ENCODE peak calls at places on chromosomes 2 and 18, in six cellular contexts. Q is H9; Z is COR-L47; U is activated T-cell treated with anti-CD3 and anti-CD28 coated beads, Interleukin-2, amount 50 U/mL, for 1 hour; K is occipital lobe; W is ELR. L is an unnamed sample.

GRCh38 chr2:98803747-98804650 is 73.1 kb upstream of the MGAT4A start:
- DNase-seq in Q (no peak), Z (no peak), U (no peak), K (no peak), W (no peak), L (no peak)

GRCh38 chr2:118295592-118296390 is 207.5 kb downstream of the INSIG2 start:
- DNase-seq in Q (no peak), Z (no peak), U (no peak), K (no peak), W (no peak), L (no peak)

GRCh38 chr2:1653137-1653789 is 91.1 kb downstream of the PXDN start:
- DNase-seq in Q (peak), Z (no peak), U (no peak), K (no peak), W (peak), L (no peak)

GRCh38 chr2:72274284-72274869 is 126.7 kb upstream of the CYP26B1 start:
- DNase-seq in Q (no peak), Z (no peak), U (no peak), K (no peak), W (no peak), L (no peak)

GRCh38 chr2:127901339-127902072 is 15.8 kb upstream of the AMMECR1L start:
- DNase-seq in Q (no peak), Z (no peak), U (no peak), K (no peak), W (no peak), L (peak)

GRCh38 chr2:3265981-3266726 is 111.5 kb downstream of the EIPR1 start:
- DNase-seq in Q (peak), Z (no peak), U (no peak), K (peak), W (no peak), L (no peak)

GRCh38 chr2:85178154-85178553 is 45.0 kb downstream of the TCF7L1 start:
- DNase-seq in Q (no peak), Z (no peak), U (no peak), K (no peak), W (no peak), L (no peak)

GRCh38 chr2:161005170-161005569 is 155.1 kb upstream of the TANK start:
- DNase-seq in Q (no peak), Z (no peak), U (no peak), K (no peak), W (peak), L (no peak)

GRCh38 chr2:194176134-194176533 is 1480.9 kb upstream of the SLC39A10 start:
- DNase-seq in Q (no peak), Z (no peak), U (no peak), K (no peak), W (no peak), L (no peak)

GRCh38 chr2:98454500-98455235 is 10.0 kb downstream of the INPP4A start:
- DNase-seq in Q (no peak), Z (no peak), U (no peak), K (no peak), W (peak), L (no peak)

GRCh38 chr18:27184115-27185024 is 738 bp downstream of the CHST9 start:
- DNase-seq in Q (peak), Z (peak), U (no peak), K (no peak), W (no peak), L (peak)

GRCh38 chr2:237920673-237921072 is 46.1 kb upstream of the UBE2F start:
- DNase-seq in Q (no peak), Z (no peak), U (no peak), K (no peak), W (peak), L (no peak)

GRCh38 chr18:64993695-64994094 is 757.1 kb upstream of the CDH7 start:
- DNase-seq in Q (no peak), Z (no peak), U (no peak), K (no peak), W (no peak), L (no peak)

GRCh38 chr2:120787512-120788348 is 52.1 kb downstream of the GLI2 start:
- DNase-seq in Q (no peak), Z (no peak), U (no peak), K (no peak), W (no peak), L (no peak)

GRCh38 chr2:188272121-188272520 is 19.6 kb upstream of the GULP1 start:
- DNase-seq in Q (no peak), Z (no peak), U (no peak), K (no peak), W (peak), L (no peak)

GRCh38 chr2:101752708-101753107 is 55.2 kb downstream of the MAP4K4 start:
- DNase-seq in Q (no peak), Z (no peak), U (no peak), K (peak), W (no peak), L (peak)

GRCh38 chr18:44786257-44786656 is 105.6 kb downstream of the SETBP1 start:
- DNase-seq in Q (no peak), Z (no peak), U (no peak), K (no peak), W (no peak), L (no peak)

GRCh38 chr2:143477724-143478443 is 348.7 kb downstream of the ARHGAP15 start:
- DNase-seq in Q (no peak), Z (no peak), U (no peak), K (no peak), W (no peak), L (no peak)

GRCh38 chr2:224162122-224162521 is 123.0 kb upstream of the SERPINE2 start:
- DNase-seq in Q (no peak), Z (no peak), U (no peak), K (no peak), W (peak), L (no peak)

GRCh38 chr2:43218550-43219382 is 7.6 kb downstream of the ZFP36L2 start:
- DNase-seq in Q (peak), Z (no peak), U (peak), K (no peak), W (peak), L (no peak)

GRCh38 chr2:236687296-236687955 is 117.8 kb downstream of the ACKR3 start:
- DNase-seq in Q (no peak), Z (no peak), U (no peak), K (no peak), W (no peak), L (no peak)

GRCh38 chr2:102235491-102235890 is 48.7 kb downstream of the IL1RL2 start:
- DNase-seq in Q (peak), Z (peak), U (peak), K (no peak), W (peak), L (no peak)

GRCh38 chr2:232854082-232854481 is 16.0 kb upstream of the SNORC start:
- DNase-seq in Q (no peak), Z (no peak), U (no peak), K (no peak), W (peak), L (no peak)

GRCh38 chr18:33711514-33711913 is 133.5 kb downstream of the ASXL3 start:
- DNase-seq in Q (no peak), Z (no peak), U (no peak), K (no peak), W (no peak), L (no peak)

GRCh38 chr2:100653449-100654045 is 90.8 kb downstream of the PDCL3 start:
- DNase-seq in Q (no peak), Z (no peak), U (peak), K (no peak), W (no peak), L (no peak)

GRCh38 chr2:180742809-180743208 is 237.6 kb upstream of the UBE2E3 start:
- DNase-seq in Q (no peak), Z (no peak), U (no peak), K (no peak), W (peak), L (no peak)

GRCh38 chr2:180289627-180290026 is 282.5 kb upstream of the CWC22 start:
- DNase-seq in Q (no peak), Z (no peak), U (no peak), K (no peak), W (no peak), L (no peak)

GRCh38 chr2:241577413-241578122 is 19.0 kb downstream of the BOK start:
- DNase-seq in Q (peak), Z (no peak), U (no peak), K (no peak), W (no peak), L (no peak)

GRCh38 chr2:2061091-2061696 is 269.9 kb downstream of the MYT1L start:
- DNase-seq in Q (no peak), Z (no peak), U (no peak), K (no peak), W (no peak), L (no peak)

GRCh38 chr2:239978381-239978780 is 46.8 kb downstream of the NDUFA10 start:
- DNase-seq in Q (no peak), Z (no peak), U (no peak), K (no peak), W (peak), L (no peak)

GRCh38 chr2:67055387-67056304 is 341.5 kb upstream of the ETAA1 start:
- DNase-seq in Q (no peak), Z (no peak), U (no peak), K (no peak), W (no peak), L (no peak)

GRCh38 chr2:172307800-172308199 is 119.6 kb upstream of the ITGA6 start:
- DNase-seq in Q (no peak), Z (peak), U (no peak), K (no peak), W (no peak), L (no peak)

GRCh38 chr2:158878003-158878402 is 82.9 kb downstream of the DAPL1 start:
- DNase-seq in Q (no peak), Z (no peak), U (no peak), K (no peak), W (no peak), L (no peak)

GRCh38 chr2:10993001-10993481 is 81.3 kb downstream of the KCNF1 start:
- DNase-seq in Q (no peak), Z (no peak), U (no peak), K (no peak), W (peak), L (no peak)

GRCh38 chr18:40612356-40612755 is 1342.7 kb upstream of the PIK3C3 start:
- DNase-seq in Q (no peak), Z (no peak), U (no peak), K (no peak), W (no peak), L (no peak)

GRCh38 chr2:164495491-164496223 is 125.6 kb downstream of the GRB14 start:
- DNase-seq in Q (no peak), Z (peak), U (no peak), K (peak), W (peak), L (peak)